ENCODE peak calls at places on chromosomes 1 and 21, in ten cellular contexts. L is Panc1, W is fibroblast of mammary gland, E is progenitor cell of endocrine pancreas, C is IMR-90, Y is epithelial cell of esophagus, D is GM13976, X is A549, H is fibroblast of villous mesenchyme, Q is AG04450. A is an unnamed sample.

GRCh38 chr1:11990303-11991032 is 10.2 kb downstream of the MFN2 start:
- DNase-seq in Y (peak), Q (no peak), H (no peak), C (peak), X (no peak), D (no peak), W (no peak), E (no peak), L (peak), A (no peak)

GRCh38 chr1:4397196-4397595 is 257.2 kb upstream of the AJAP1 start:
- DNase-seq in L (no peak), D (no peak), H (no peak), E (no peak), Q (no peak), W (no peak), X (no peak), Y (no peak), C (no peak), A (no peak)

GRCh38 chr1:1079408-1080121 is 5.5 kb upstream of the RNF223 start:
- DNase-seq in W (peak), D (peak), Q (peak), L (peak), E (no peak), X (peak), Y (peak), H (peak), C (peak), A (no peak)

GRCh38 chr1:93722081-93723031 is 40.7 kb upstream of the BCAR3 start:
- DNase-seq in H (no peak), D (no peak), X (no peak), L (no peak), C (no peak), Q (no peak), E (no peak), Y (no peak), W (no peak), A (no peak)

GRCh38 chr1:201229771-201230635 is 39.4 kb downstream of the IGFN1 start:
- DNase-seq in H (no peak), E (no peak), L (no peak), W (peak), X (no peak), Y (peak), D (no peak), C (peak), Q (no peak), A (no peak)

GRCh38 chr21:44428281-44428942 is 26.9 kb upstream of the LRRC3 start:
- DNase-seq in X (peak), C (no peak), Y (peak), W (no peak), L (no peak), E (peak), D (no peak), Q (no peak), H (no peak), A (no peak)

GRCh38 chr1:32353886-32354570 is 8.3 kb downstream of the FAM229A start:
- DNase-seq in D (no peak), W (peak), E (no peak), H (peak), Q (peak), C (peak), X (no peak), Y (no peak), L (no peak), A (no peak)

GRCh38 chr21:46051379-46051770 is 46.5 kb upstream of the COL6A2 start:
- DNase-seq in W (no peak), D (no peak), E (no peak), Q (no peak), H (no peak), L (no peak), X (no peak), Y (no peak), C (no peak), A (no peak)

GRCh38 chr21:17813353-17813752 is 5.8 kb downstream of the C21orf91 start:
- DNase-seq in Y (no peak), W (no peak), X (no peak), L (no peak), H (no peak), E (no peak), C (peak), Q (no peak), D (no peak), A (no peak)

GRCh38 chr1:8357329-8358101 is 39.6 kb downstream of the SLC45A1 start:
- DNase-seq in D (no peak), W (no peak), C (no peak), Y (no peak), L (no peak), H (no peak), X (no peak), Q (no peak), E (no peak), A (no peak)

GRCh38 chr1:72623299-72623708 is 341.0 kb upstream of the NEGR1 start:
- DNase-seq in H (peak), E (no peak), Y (peak), Q (peak), C (peak), D (peak), W (peak), L (peak), X (peak), A (peak)

GRCh38 chr1:240356568-240356967 is 255.4 kb downstream of the GREM2 start:
- DNase-seq in W (no peak), H (no peak), C (no peak), D (no peak), Q (no peak), X (no peak), Y (no peak), L (no peak), E (no peak), A (no peak)

GRCh38 chr1:74935446-74935845 is 198.7 kb upstream of the LHX8 start:
- DNase-seq in L (no peak), Q (no peak), X (no peak), H (no peak), E (no peak), Y (no peak), D (no peak), C (no peak), W (no peak), A (no peak)

GRCh38 chr1:64505232-64505943 is 35.5 kb downstream of the CACHD1 start:
- DNase-seq in D (peak), Q (no peak), Y (no peak), H (no peak), L (no peak), C (no peak), W (no peak), E (peak), X (peak), A (no peak)

DNA sequence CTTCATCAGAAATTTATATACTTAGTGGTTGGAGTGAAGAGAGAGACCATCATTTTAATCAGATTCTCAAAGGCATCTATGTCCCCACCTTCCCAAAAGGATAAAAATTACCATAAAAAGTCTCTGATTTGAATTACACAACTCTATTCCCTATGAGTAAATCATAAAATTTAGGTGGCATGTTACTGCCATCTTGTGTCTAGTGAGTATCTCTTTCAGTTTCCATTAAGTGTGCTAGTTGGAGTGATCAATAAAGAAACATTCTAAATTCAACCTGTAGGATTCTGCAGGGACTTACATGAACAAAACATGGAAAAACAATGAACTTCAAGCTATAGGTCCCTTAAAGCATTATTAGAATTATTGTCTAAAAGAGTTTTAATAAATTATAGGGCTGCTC is 655.4 kb downstream of the LTN1 start:
- DNase-seq in X (peak), C (peak), H (peak), D (no peak), L (no peak), W (peak), Q (peak), E (no peak), Y (peak), A (peak)
- TF ChIP-seq CTCF in X (no peak), C (peak), H (peak), D (no peak), L (peak), W (peak), Q (peak), E (peak), Y (peak), A (peak)

DNA sequence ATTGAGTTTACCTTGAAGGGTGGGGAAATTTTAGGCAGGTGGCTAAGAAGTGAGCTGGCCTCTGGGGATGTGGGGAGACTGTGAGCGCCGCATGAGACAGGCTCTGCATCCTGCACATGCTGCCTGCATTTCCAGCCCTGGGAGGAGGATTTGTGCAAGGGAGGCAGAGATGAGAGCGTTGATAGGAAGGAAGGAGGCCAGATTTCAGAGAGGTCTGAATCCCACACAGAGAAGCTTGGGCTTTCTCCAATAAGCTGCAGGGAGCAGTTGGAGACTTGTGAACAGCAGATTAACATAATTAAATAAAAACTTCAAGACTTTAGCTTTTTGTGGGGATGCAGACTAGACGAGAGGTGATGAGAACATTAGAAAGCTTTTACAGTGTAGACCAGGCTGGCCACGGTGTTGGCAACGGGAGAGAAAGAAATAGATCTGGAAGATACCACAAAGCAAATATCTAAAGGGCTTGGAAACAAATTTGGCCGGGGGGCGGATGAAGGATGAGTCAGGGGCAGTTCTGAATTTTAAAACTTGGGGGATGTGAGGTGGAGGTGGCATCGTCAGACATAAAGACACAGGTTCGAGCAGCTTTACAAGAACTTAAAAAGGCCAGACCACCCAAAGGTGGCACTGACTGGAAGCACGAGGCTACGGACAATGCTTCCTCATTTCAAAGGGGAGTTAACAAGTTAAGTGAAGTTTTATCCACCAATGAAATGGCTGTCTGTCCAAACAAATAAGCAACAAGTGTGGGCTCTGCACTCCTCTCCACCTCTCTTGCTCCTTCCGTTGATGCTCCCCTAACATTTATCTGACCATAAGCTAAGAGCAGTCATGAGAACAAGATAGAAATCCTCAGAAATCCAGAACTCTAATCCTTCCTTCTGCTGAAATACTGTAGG is 57.0 kb downstream of the HIVEP3 start:
- DNase-seq in L (no peak), Q (no peak), D (no peak), Y (no peak), H (peak), E (no peak), X (peak), W (peak), C (no peak), A (no peak)
- TF ChIP-seq CTCF in L (no peak), Q (no peak), D (no peak), Y (no peak), H (no peak), E (no peak), X (no peak), W (no peak), C (no peak), A (no peak)

DNA sequence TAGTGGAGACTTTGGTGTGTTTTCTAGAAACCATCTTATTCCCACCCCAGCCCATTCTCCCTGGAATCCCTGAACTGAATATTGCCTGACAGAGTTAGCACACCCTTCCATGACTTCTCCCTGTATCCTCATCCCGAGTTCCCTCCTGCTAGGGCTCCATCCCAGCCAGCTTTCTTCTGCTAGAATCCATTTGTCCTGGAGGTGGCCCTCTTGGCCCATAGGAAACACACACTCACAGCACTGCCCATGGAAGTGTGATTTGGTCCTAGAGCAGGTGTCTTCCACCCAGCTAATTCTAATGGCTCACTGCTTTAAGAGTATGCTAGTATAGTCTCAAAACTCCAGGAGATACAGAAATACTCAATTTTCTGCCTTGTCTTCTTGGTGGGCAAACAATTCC is 4.1 kb downstream of the KRTAP15-1 start:
- DNase-seq in W (no peak), C (no peak), X (no peak), L (no peak), Q (no peak), H (no peak), Y (peak), E (no peak), D (no peak), A (no peak)
- TF ChIP-seq CTCF in W (no peak), C (no peak), X (no peak), L (no peak), Q (no peak), H (no peak), Y (peak), E (no peak), D (no peak), A (no peak)

GRCh38 chr21:36464590-36464989 is 15.3 kb downstream of the CLDN14 start:
- DNase-seq in E (no peak), C (no peak), Y (no peak), Q (no peak), D (no peak), X (no peak), W (no peak), H (no peak), L (no peak), A (no peak)

GRCh38 chr21:36463991-36464390 is 15.9 kb downstream of the CLDN14 start:
- DNase-seq in Y (no peak), D (no peak), L (no peak), C (no peak), Q (no peak), H (no peak), X (no peak), E (no peak), W (no peak), A (no peak)

GRCh38 chr21:36465481-36465880 is 14.4 kb downstream of the CLDN14 start:
- DNase-seq in L (no peak), X (no peak), H (no peak), W (no peak), C (no peak), E (no peak), Q (no peak), D (no peak), Y (no peak), A (no peak)

GRCh38 chr21:36463204-36463603 is 16.7 kb downstream of the CLDN14 start:
- DNase-seq in C (no peak), Y (no peak), D (no peak), H (no peak), X (no peak), W (no peak), L (no peak), E (no peak), Q (no peak), A (no peak)

DNA sequence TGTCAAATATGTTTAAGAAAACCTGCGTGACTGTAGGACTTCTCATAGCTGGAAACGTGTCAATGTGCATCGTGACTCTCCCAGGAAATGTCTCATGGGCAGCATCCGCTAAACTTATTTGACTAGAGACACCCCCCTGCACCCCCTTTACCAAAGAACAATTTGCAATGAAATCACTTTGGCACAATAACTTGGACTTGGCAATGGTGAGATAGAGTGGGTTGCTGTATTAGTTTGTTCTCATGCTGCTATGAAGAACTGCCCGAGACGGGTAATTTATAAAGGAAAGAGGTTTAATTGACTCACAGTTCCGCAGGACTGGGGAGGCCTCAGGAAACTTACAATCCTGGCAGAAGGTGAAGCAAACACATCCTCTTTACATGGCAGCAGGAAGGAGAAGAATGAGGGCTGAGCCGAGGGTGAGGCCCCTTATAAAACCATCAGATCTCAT is 13.8 kb downstream of the CLDN14 start:
- DNase-seq in H (no peak), L (no peak), Y (peak), E (no peak), D (no peak), C (peak), Q (no peak), X (no peak), W (peak), A (no peak)
- TF ChIP-seq CTCF in H (no peak), L (no peak), Y (no peak), E (no peak), D (no peak), C (no peak), Q (no peak), X (no peak), W (no peak), A (no peak)